ENCODE peak calls at places on chromosomes 5 and 9, in ten cellular contexts. R, Q, B, I, G, O, Z, U, H and C are unnamed samples.

GRCh38 chr5:1510631-1511030 is 13.1 kb downstream of the LPCAT1 start:
- DNase-seq in Z (no peak), O (no peak), H (peak), U (no peak), G (peak), B (no peak), R (no peak), I (no peak), Q (peak), C (no peak)

GRCh38 chr9:119003218-119003617 is 366.0 kb downstream of the BRINP1 start:
- DNase-seq in H (no peak), Z (no peak), U (no peak), R (peak), B (no peak), G (no peak), Q (no peak), I (no peak), O (peak), C (no peak)

GRCh38 chr5:4977421-4977820 is 162.7 kb upstream of the ADAMTS16 start:
- DNase-seq in H (no peak), I (no peak), Z (no peak), R (peak), Q (no peak), U (peak), B (no peak), G (no peak), O (no peak), C (no peak)

GRCh38 chr5:97840643-97841042 is 657.6 kb upstream of the RIOK2 start:
- DNase-seq in H (no peak), G (no peak), U (peak), B (no peak), R (peak), O (peak), I (no peak), Q (no peak), Z (no peak), C (peak)

GRCh38 chr9:70011366-70011765 is 32.3 kb upstream of the MAMDC2 start:
- DNase-seq in U (no peak), I (no peak), B (no peak), R (peak), H (no peak), O (peak), Q (peak), Z (no peak), G (no peak), C (no peak)

GRCh38 chr5:158796812-158797497 is 302.8 kb downstream of the EBF1 start:
- DNase-seq in U (peak), O (no peak), Z (no peak), G (no peak), I (no peak), Q (no peak), H (no peak), R (no peak), B (no peak), C (no peak)

GRCh38 chr9:96649620-96650323 is 5.3 kb downstream of the PRXL2C start:
- DNase-seq in G (no peak), I (no peak), Q (no peak), H (no peak), R (no peak), Z (no peak), U (no peak), B (no peak), O (no peak), C (no peak)

GRCh38 chr9:34651286-34651685 is 699 bp upstream of the IL11RA start:
- DNase-seq in G (no peak), H (peak), U (peak), B (no peak), Q (no peak), O (peak), I (no peak), Z (no peak), R (peak), C (peak)

GRCh38 chr5:75051217-75051751 is 1.1 kb downstream of the GCNT4 start:
- DNase-seq in B (no peak), Q (no peak), Z (no peak), I (no peak), H (no peak), U (no peak), G (no peak), R (no peak), O (no peak), C (no peak)

GRCh38 chr9:135480942-135481315 is 1.3 kb downstream of the PPP1R26 start:
- DNase-seq in U (no peak), O (no peak), B (no peak), Q (no peak), Z (no peak), H (no peak), I (no peak), G (no peak), R (no peak), C (no peak)

GRCh38 chr9:135479469-135480052 is at the start of gene PPP1R26:
- DNase-seq in I (peak), Q (peak), G (no peak), B (peak), H (peak), U (no peak), R (no peak), Z (peak), O (no peak), C (no peak)

GRCh38 chr9:135480071-135480941 is 724 bp downstream of the PPP1R26 start:
- DNase-seq in H (no peak), Z (no peak), U (no peak), O (peak), I (peak), B (no peak), Q (peak), R (no peak), G (no peak), C (peak)

GRCh38 chr9:135478191-135478590 is 1.4 kb upstream of the PPP1R26 start:
- DNase-seq in R (no peak), U (no peak), G (no peak), Z (no peak), I (no peak), H (no peak), B (no peak), O (no peak), Q (no peak), C (no peak)

GRCh38 chr9:135478858-135479468 is 619 bp upstream of the PPP1R26 start:
- DNase-seq in Z (no peak), Q (peak), H (no peak), O (no peak), R (no peak), G (no peak), B (peak), I (peak), U (peak), C (peak)
- H3K4me3 ChIP-seq in Z (peak), Q (peak), H (peak), O (peak), R (no peak), G (peak), B (peak), I (peak), U (peak), C (peak)

DNA sequence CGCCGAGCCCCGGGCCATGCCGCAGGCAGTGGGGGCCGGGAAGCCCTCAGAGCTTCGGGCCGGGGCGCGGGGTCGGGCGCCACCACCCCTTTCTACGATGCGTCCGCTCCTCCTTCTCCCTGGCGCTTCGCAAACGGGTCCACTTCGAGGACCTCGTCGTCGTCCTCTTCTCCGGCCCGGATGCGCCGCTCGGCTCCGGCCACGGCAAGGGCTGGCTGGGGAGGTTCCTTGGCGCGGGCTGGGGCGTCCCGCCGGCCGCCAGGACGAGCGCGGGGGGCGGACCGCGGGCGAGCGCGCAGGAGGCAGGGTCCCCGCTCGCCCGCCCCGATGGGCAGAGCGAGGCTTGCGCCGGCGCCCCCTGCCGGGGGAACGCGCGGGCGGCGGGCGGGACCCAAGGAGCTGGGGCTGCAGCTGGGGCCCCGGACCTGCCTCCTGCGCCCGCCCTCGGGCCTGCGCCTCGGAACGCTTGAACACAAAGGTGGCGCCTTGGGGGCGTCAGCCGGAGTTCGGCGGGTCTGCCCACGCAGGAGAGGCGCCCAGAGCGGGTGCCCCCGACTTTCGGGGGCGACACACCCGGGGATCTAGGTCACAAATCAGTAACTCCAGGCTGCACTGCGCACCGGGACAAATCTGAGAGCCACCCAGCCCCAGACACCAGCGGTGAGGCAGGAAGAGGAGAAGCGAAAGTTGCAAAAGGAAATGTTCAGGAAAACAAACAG is at the start of gene ROR2:
- DNase-seq in I (peak), R (peak), H (peak), O (peak), Q (peak), B (peak), G (peak), Z (no peak), U (peak), C (peak)
- TF ChIP-seq CTCF in I (peak), R (peak), H (peak), O (peak), Q (peak), B (peak), G (no peak), Z (peak), U (peak), C (peak)

GRCh38 chr9:136363606-136364368 is at the start of gene DNLZ:
- DNase-seq in O (peak), Q (peak), U (peak), B (peak), G (peak), I (peak), H (peak), R (peak), Z (peak), C (peak)

GRCh38 chr9:136361757-136362449 is 1.6 kb downstream of the DNLZ start:
- DNase-seq in O (peak), U (peak), H (no peak), I (no peak), G (no peak), R (no peak), Q (no peak), B (no peak), Z (no peak), C (no peak)

GRCh38 chr9:136363106-136363605 is 388 bp downstream of the DNLZ start:
- DNase-seq in R (peak), U (peak), H (peak), O (peak), I (peak), Z (peak), G (peak), Q (peak), B (peak), C (peak)

GRCh38 chr9:136361047-136361756 is 2.3 kb downstream of the DNLZ start:
- DNase-seq in G (no peak), H (no peak), Z (no peak), Q (no peak), O (peak), R (no peak), U (peak), B (no peak), I (no peak), C (no peak)

DNA sequence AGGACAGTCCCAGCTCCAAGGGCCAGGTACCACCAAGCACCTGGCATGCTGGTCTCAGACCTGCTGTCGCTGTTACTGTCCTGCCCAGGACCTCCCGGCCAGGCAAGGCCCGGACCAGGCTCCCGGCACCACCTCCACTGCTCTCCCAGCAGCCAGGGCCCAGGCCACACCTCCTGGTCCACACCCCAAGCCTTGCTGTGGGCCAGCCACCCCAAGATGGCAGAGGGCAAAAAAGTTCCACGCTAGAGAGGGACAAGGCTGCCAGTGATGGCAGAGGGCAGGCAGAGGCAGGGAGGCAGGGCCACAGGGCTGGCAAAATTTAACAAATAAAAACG is 1.1 kb downstream of the DNLZ start:
- DNase-seq in I (no peak), Z (no peak), H (no peak), Q (no peak), O (no peak), U (peak), R (no peak), B (no peak), G (no peak), C (no peak)
- H3K4me3 ChIP-seq in I (no peak), Z (no peak), H (peak), Q (no peak), O (no peak), U (peak), R (peak), B (no peak), G (no peak), C (no peak)

DNA sequence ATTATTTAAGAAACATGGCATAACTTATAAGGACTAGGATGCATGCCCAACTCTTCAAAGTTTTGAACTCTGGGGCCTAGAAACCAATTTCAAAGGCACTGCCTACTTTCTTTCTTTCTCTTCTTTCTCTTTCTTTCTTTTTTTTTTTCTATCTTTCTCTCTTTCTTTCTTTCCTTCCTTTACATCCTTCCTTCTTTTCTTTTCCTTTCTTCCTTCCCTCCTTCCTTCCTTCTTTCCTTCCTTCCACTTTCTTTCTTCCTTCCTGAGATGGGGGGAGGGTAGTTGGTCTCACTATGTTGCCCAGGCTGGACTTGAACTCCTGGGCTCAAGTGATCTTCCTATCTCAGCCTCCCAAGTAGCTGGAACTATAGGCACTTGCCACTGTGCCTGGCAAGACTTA is 15.9 kb upstream of the TOMM5 start:
- DNase-seq in Z (no peak), I (no peak), H (no peak), B (no peak), O (no peak), Q (no peak), U (no peak), R (no peak), G (no peak), C (no peak)
- TF ChIP-seq CTCF in Z (no peak), I (no peak), H (no peak), B (no peak), O (no peak), Q (no peak), U (no peak), R (no peak), G (no peak), C (no peak)

GRCh38 chr9:113582698-113583200 is 119.2 kb downstream of the RGS3 start:
- DNase-seq in B (no peak), I (no peak), Q (no peak), O (no peak), H (no peak), Z (no peak), G (no peak), R (no peak), U (no peak), C (no peak)

GRCh38 chr9:113580041-113580953 is 116.8 kb downstream of the RGS3 start:
- DNase-seq in Z (peak), B (peak), O (peak), R (no peak), G (peak), I (no peak), H (peak), U (peak), Q (no peak), C (peak)

GRCh38 chr9:113581865-113582697 is 118.6 kb downstream of the RGS3 start:
- DNase-seq in U (peak), R (no peak), Z (peak), H (peak), I (no peak), G (no peak), O (peak), Q (no peak), B (peak), C (peak)

GRCh38 chr9:113579270-113580040 is 115.9 kb downstream of the RGS3 start:
- DNase-seq in Q (no peak), Z (peak), O (peak), U (no peak), B (no peak), G (no peak), I (no peak), H (peak), R (no peak), C (no peak)

GRCh38 chr9:113580954-113581311 is 117.4 kb downstream of the RGS3 start:
- DNase-seq in B (no peak), G (no peak), Q (no peak), I (no peak), H (no peak), R (no peak), U (no peak), Z (peak), O (no peak), C (no peak)
- H3K4me3 ChIP-seq in B (peak), G (no peak), Q (no peak), I (no peak), H (peak), R (no peak), U (no peak), Z (peak), O (no peak), C (no peak)